ENCODE peak calls at places on chromosomes 2 and 18, in four cellular contexts. P, G, M and J are unnamed samples.

GRCh38 chr2:71997843-71998242 is 149.8 kb downstream of the CYP26B1 start:
- DNase-seq in M (no peak), G (no peak), P (no peak), J (no peak)

GRCh38 chr18:49563130-49563540 is 1.3 kb downstream of the LIPG start:
- DNase-seq in G (no peak), M (no peak), P (peak), J (no peak)

GRCh38 chr2:190863946-190864345 is 16.7 kb upstream of the GLS start:
- DNase-seq in G (no peak), M (no peak), P (no peak), J (peak)

GRCh38 chr2:203915256-203915655 is 21.3 kb upstream of the ICOS start:
- DNase-seq in P (no peak), M (no peak), G (no peak), J (no peak)

GRCh38 chr18:5582054-5582453 is 38.3 kb upstream of the EPB41L3 start:
- DNase-seq in G (no peak), P (peak), M (no peak), J (no peak)

GRCh38 chr2:5980351-5981054 is 288.3 kb downstream of the SOX11 start:
- DNase-seq in M (no peak), G (no peak), P (no peak), J (no peak)

GRCh38 chr2:224646242-224646846 is 61.2 kb upstream of the CUL3 start:
- DNase-seq in P (peak), G (no peak), M (no peak), J (no peak)

GRCh38 chr18:67463829-67464228 is 52.7 kb downstream of the DSEL start:
- DNase-seq in M (no peak), P (peak), G (no peak), J (no peak)

GRCh38 chr2:204655101-204655500 is 109.8 kb downstream of the PARD3B start:
- DNase-seq in M (no peak), P (peak), G (no peak), J (no peak)

GRCh38 chr18:25896178-25896780 is 194.1 kb downstream of the SS18 start:
- DNase-seq in P (peak), M (no peak), G (no peak), J (peak)

GRCh38 chr18:6310714-6311113 is 104.0 kb downstream of the L3MBTL4 start:
- DNase-seq in M (no peak), G (no peak), P (no peak), J (no peak)

GRCh38 chr2:235659767-235660322 is 166.0 kb downstream of the AGAP1 start:
- DNase-seq in P (peak), M (no peak), G (no peak), J (no peak)

GRCh38 chr2:1643220-1643619 is 101.1 kb downstream of the PXDN start:
- DNase-seq in P (no peak), G (peak), M (no peak), J (no peak)

GRCh38 chr2:235411905-235412304 is 81.9 kb upstream of the AGAP1 start:
- DNase-seq in P (no peak), M (no peak), G (no peak), J (no peak)

GRCh38 chr2:216327447-216327846 is 44.8 kb downstream of the MARCHF4 start:
- DNase-seq in M (no peak), G (no peak), P (no peak), J (no peak)

GRCh38 chr2:39181297-39181696 is 60.4 kb upstream of the SOS1 start:
- DNase-seq in P (peak), M (no peak), G (no peak), J (no peak)

GRCh38 chr2:59932341-59932740 is 621.1 kb downstream of the BCL11A start:
- DNase-seq in M (no peak), G (no peak), P (no peak), J (no peak)

GRCh38 chr2:160402498-160402897 is 91.1 kb downstream of the RBMS1 start:
- DNase-seq in G (no peak), M (no peak), P (no peak), J (no peak)

GRCh38 chr2:160405077-160405865 is 88.3 kb downstream of the RBMS1 start:
- DNase-seq in P (no peak), G (no peak), M (no peak), J (no peak)

GRCh38 chr2:160399880-160400279 is 93.7 kb downstream of the RBMS1 start:
- DNase-seq in G (no peak), P (no peak), M (no peak), J (no peak)

GRCh38 chr2:160401895-160402294 is 91.7 kb downstream of the RBMS1 start:
- DNase-seq in G (no peak), P (no peak), M (no peak), J (no peak)

GRCh38 chr2:160402997-160403979 is 90.3 kb downstream of the RBMS1 start:
- DNase-seq in P (no peak), G (no peak), M (no peak), J (no peak)
- H3K4me3 ChIP-seq in P (no peak), G (no peak), M (no peak), J (no peak)

DNA sequence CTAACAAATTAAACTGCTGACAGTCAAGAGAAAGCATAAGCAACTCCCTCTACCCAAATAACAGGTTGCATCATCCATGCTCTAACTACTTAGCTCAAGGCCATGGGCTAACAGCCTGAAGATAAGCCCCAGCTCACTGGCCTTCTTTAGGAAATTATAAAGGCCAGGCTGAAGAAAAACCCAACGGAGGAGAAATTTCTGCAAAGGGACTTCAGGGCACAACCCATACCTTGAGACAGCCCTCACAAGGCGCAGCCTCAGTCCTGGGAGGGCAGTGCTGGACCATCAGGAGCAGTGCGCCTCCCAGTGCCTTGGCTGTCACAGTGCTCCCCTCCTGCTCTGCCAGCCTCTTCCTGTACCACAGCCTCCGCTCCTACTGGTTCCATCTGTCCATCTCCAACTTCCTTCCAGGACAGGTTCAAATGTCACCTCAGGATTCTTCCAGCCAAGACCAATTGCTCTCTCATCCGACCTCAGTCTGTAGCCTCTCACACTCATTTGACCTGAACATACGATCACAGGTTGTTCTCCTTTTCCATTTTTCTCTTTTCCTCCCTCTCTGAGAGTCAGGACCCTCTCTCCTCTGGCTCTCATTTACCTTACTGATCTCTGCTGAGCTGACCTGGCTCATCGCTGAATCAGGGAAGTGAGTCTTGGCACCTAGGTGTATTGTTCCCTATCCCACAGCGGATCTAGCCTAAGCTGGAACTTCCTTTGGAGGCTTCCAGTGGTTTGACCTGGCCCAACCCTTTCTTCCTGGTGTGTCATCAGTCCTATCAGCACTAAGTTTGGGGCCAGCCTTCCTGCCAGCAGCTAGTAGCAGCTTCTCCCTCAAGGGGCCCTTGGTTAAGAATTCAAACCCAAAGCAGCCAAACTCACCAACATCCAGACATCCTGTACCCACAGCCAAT is 1.9 kb downstream of the MCFD2 start:
- DNase-seq in M (no peak), G (no peak), P (peak), J (no peak)
- H3K4me3 ChIP-seq in M (peak), G (no peak), P (peak), J (peak)

GRCh38 chr2:165313448-165313847 is 74.2 kb downstream of the SCN2A start:
- DNase-seq in M (no peak), G (no peak), P (no peak), J (no peak)
- H3K4me3 ChIP-seq in M (no peak), G (no peak), P (no peak), J (no peak)

DNA sequence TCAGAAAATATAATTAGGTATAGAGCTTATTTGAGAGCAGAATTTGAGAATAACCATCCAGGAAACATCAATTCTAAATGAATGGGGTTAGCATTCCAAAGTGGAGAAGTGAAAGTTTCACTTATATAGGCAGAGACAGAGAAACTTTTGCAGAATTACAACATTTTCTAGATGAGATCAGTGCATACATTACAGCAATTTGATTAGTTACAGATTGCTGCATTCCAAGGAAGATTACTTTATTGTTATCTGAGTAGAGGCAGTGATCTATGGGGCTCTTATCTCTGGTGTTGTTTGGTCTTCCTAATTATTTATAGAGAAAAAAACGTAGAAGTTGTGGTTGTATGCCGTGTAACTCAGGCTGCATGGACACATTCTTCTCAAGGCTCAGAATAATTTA is 373.8 kb upstream of the SYT4 start:
- DNase-seq in M (no peak), G (no peak), P (no peak), J (no peak)
- H3K4me3 ChIP-seq in M (no peak), G (no peak), P (no peak), J (no peak)

GRCh38 chr2:44167311-44167907 is 1.3 kb upstream of the PPM1B start:
- DNase-seq in M (no peak), P (no peak), G (no peak), J (no peak)
- H3K4me3 ChIP-seq in M (peak), P (peak), G (peak), J (peak)

GRCh38 chr2:207482630-207483029 is 47.1 kb upstream of the CREB1 start:
- DNase-seq in M (no peak), G (no peak), P (no peak), J (no peak)
- H3K4me3 ChIP-seq in M (no peak), G (no peak), P (no peak), J (no peak)

DNA sequence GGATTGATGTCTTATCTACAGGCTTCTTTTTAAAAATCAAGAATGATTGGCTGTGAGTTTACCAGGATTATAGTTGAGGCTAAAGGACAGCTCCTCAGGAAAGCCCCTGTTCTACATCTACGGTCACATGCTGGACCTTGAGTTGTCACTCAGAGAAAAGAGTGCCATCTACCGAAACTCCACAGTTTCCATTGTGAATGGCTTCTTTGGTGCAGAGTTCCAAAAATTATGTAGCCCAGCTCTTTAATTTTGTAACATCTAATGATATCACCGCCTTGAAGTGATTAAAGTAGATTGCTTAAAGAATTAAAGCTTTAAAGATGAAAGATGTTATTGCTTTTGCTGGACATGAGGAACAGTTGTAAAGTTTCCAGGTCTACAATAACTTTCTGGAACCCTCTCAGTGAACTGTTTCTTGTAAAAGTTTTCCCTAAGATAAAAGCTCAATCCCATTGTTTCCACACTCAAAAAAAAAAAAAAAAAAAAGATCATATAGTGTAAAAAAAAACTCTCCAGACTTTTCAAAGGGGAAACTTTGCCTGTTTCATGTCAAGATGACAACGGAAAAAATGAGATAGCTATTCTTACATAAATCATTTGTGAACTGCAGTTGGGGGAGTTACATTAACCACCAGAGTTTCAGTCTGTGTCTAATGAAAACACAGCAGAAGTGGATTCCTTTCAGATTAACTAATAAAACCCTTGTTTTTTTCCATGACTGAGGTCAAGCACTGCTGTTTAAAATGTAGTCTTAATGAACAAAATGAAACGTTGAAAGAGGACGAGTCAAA is 4.3 kb downstream of the COL3A1 start:
- DNase-seq in P (peak), M (no peak), G (no peak), J (peak)
- H3K4me3 ChIP-seq in P (peak), M (peak), G (peak), J (peak)

DNA sequence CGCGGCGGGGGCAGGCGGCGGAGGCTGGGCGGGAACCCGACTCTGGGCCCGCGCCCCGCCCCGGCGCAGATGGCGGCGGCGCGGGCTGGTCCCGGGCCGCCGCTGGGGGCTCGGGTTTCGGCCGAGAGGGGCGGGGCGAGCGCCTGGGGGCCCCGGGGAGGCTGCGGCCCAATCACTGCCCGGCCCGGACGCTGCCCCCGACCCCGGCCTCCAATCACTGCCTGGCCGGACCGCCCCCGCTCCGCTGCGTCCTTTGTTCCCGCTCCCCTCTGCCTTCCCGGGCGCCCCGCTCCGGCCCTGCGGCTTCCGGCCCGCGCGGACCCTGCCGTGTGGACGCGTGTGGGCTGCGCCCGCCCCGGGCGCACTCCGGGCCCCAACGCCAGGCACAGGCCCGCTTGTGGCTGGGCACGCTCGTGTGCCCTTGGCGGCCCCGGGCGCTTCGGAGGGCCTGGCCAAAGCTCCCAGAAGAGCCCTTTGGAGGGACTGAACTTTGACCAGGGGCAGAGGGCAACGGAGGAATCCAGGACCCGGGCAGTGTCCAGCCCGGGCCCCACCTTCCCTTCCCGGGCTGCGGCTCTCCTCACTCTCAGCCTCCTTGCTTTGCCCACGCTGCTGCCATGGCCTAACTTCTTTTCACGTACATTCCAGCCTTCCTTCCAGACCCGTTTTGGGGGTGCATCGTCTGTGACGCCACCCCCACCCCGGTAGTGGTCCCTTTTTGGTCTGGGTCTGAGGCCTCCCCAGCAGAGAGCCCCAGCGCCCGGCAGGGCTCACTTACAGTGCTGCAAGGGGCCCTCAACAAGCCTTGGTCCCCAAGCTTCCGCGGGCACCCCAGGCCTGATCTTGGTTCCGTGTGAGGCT is 27.1 kb upstream of the PTMA start:
- DNase-seq in G (peak), M (peak), P (peak), J (peak)
- H3K4me3 ChIP-seq in G (peak), M (peak), P (peak), J (peak)

GRCh38 chr2:63124850-63125249 is 74.2 kb downstream of the OTX1 start:
- DNase-seq in M (no peak), P (no peak), G (no peak), J (no peak)

GRCh38 chr2:63124209-63124608 is 73.6 kb downstream of the OTX1 start:
- DNase-seq in P (no peak), G (no peak), M (no peak), J (no peak)

GRCh38 chr2:63122921-63123320 is 72.3 kb downstream of the OTX1 start:
- DNase-seq in M (no peak), P (no peak), G (no peak), J (no peak)

GRCh38 chr2:63121055-63121834 is 70.6 kb downstream of the OTX1 start:
- DNase-seq in G (no peak), M (no peak), P (no peak), J (no peak)
- H3K4me3 ChIP-seq in G (no peak), M (no peak), P (no peak), J (no peak)

DNA sequence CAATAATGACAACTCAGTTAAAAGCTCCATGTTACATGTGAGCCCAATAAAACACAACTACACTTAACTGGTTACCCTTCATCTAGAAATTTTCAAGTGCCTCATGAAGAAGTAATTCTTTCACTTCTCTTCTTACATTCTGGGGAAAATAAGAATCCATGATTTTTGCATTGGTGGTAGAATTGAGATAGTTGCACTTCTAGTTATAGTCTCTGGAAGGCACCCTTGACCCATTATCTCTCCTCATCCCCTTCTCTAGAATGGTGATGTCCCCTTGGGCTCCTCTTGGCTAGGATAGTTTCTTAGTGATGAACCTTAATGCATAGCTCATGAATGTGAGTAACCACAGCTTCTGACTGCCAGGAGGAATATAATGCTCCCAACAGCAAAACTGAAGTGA is 3.6 kb downstream of the LGALSL start:
- DNase-seq in P (no peak), G (no peak), M (no peak), J (no peak)
- H3K4me3 ChIP-seq in P (no peak), G (no peak), M (no peak), J (no peak)